ENCODE peak calls at places on chromosome X, in five cellular contexts. K, Y, C, M and O are unnamed samples.

GRCh38 chrX:140467211-140467610 is 37.7 kb downstream of the SOX3 start:
- DNase-seq in Y (no peak), C (no peak), M (no peak), K (peak), O (no peak)

GRCh38 chrX:53379747-53380146 is 42.7 kb downstream of the SMC1A start:
- DNase-seq in Y (no peak), K (no peak), M (no peak), C (no peak), O (no peak)

GRCh38 chrX:105314468-105314867 is 94.0 kb upstream of the TEX13A start:
- DNase-seq in Y (no peak), C (no peak), K (peak), M (no peak), O (no peak)

GRCh38 chrX:46573896-46574336 is 351 bp downstream of the CHST7 start:
- DNase-seq in M (peak), K (peak), C (no peak), Y (peak), O (peak)

GRCh38 chrX:24294619-24295018 is 19.2 kb downstream of the SUPT20HL2 start:
- DNase-seq in K (peak), C (no peak), Y (no peak), M (no peak), O (no peak)

GRCh38 chrX:130111220-130111934 is 1.1 kb upstream of the ELF4 start:
- DNase-seq in Y (no peak), C (no peak), M (no peak), K (no peak), O (no peak)

GRCh38 chrX:56733459-56734046 is 4.5 kb downstream of the NBDY start:
- DNase-seq in C (no peak), Y (no peak), K (peak), M (peak), O (no peak)

GRCh38 chrX:40175416-40176255 is 77.9 kb upstream of the BCOR start:
- DNase-seq in C (no peak), Y (no peak), M (peak), K (peak), O (peak)

GRCh38 chrX:103608305-103608963 is 671 bp downstream of the TCEAL3 start:
- DNase-seq in Y (no peak), K (no peak), C (no peak), M (peak), O (no peak)

GRCh38 chrX:21658746-21659145 is 616 bp upstream of the KLHL34 start:
- DNase-seq in M (peak), K (no peak), C (no peak), Y (no peak), O (no peak)

GRCh38 chrX:87728459-87728858 is 210.9 kb downstream of the KLHL4 start:
- DNase-seq in M (no peak), C (no peak), Y (no peak), K (no peak), O (no peak)

GRCh38 chrX:12956704-12957541 is 18.0 kb upstream of the TMSB4X start:
- DNase-seq in C (no peak), M (no peak), K (peak), Y (no peak), O (no peak)

GRCh38 chrX:137432609-137433008 is 133.3 kb upstream of the ZIC3 start:
- DNase-seq in Y (no peak), M (no peak), C (no peak), K (peak), O (peak)

GRCh38 chrX:675896-676295 is 45.3 kb downstream of the SHOX start:
- DNase-seq in C (no peak), Y (no peak), K (no peak), M (no peak), O (no peak)

GRCh38 chrX:39911278-39911897 is 186.4 kb downstream of the BCOR start:
- DNase-seq in C (no peak), M (no peak), K (no peak), Y (no peak), O (no peak)

GRCh38 chrX:139932077-139932900 is 564 bp downstream of the ATP11C start:
- DNase-seq in Y (peak), M (peak), K (peak), C (no peak), O (peak)

GRCh38 chrX:40855411-40855810 is 120.1 kb upstream of the MED14 start:
- DNase-seq in K (no peak), M (no peak), Y (no peak), C (no peak), O (no peak)

GRCh38 chrX:140439455-140439854 is 65.4 kb downstream of the SOX3 start:
- DNase-seq in C (no peak), M (no peak), K (peak), Y (no peak), O (no peak)

GRCh38 chrX:39152106-39152649 is 350.9 kb downstream of the MID1IP1 start:
- DNase-seq in K (peak), C (no peak), M (no peak), Y (no peak), O (no peak)

GRCh38 chrX:40984962-40985361 is 100.3 kb upstream of the USP9X start:
- DNase-seq in Y (no peak), K (no peak), M (no peak), C (no peak), O (no peak)

GRCh38 chrX:48083212-48083611 is 11.8 kb upstream of the ZNF630 start:
- DNase-seq in M (no peak), K (peak), Y (no peak), C (peak), O (peak)

GRCh38 chrX:29435396-29435795 is 780.0 kb upstream of the MAGEB2 start:
- DNase-seq in Y (no peak), M (no peak), K (no peak), C (no peak), O (no peak)

GRCh38 chrX:23392195-23392594 is 57.5 kb downstream of the PTCHD1 start:
- DNase-seq in M (no peak), Y (no peak), K (no peak), C (no peak), O (no peak)

GRCh38 chrX:102669526-102669925 is 18.2 kb downstream of the GPRASP1 start:
- DNase-seq in C (no peak), K (no peak), Y (no peak), M (no peak), O (no peak)